ENCODE peak calls at places on chromosomes 4 and X, in eight cellular contexts. O is upper lobe of right lung; G is BE2C; R is lower leg skin; E is activated CD8-positive, alpha-beta memory T cell treated with anti-CD3 and anti-CD28 coated beads, Interleukin-2, amount 50 U/mL, for 48 hours; X is Kasumi-1; I is brain pericyte; N is glomerular endothelial cell. B is an unnamed sample.

GRCh38 chrX:56790778-56791177 is 61.7 kb downstream of the NBDY start:
- DNase-seq in R (no peak), X (no peak), I (no peak), G (no peak), N (no peak), O (peak), E (no peak), B (no peak)

GRCh38 chr4:92184566-92184965 is 119.2 kb upstream of the GRID2 start:
- DNase-seq in O (no peak), N (no peak), E (no peak), G (no peak), X (no peak), R (no peak), I (no peak), B (no peak)

GRCh38 chr4:25320374-25321172 is 8.0 kb downstream of the ZCCHC4 start:
- DNase-seq in O (no peak), G (no peak), R (no peak), N (no peak), X (peak), E (no peak), I (no peak), B (no peak)

GRCh38 chr4:26081795-26082498 is 167.9 kb downstream of the SMIM20 start:
- DNase-seq in R (no peak), I (no peak), N (peak), G (no peak), O (no peak), E (no peak), X (peak), B (peak)

GRCh38 chr4:47662975-47663374 is 174.9 kb downstream of the CORIN start:
- DNase-seq in X (peak), I (no peak), G (peak), N (no peak), E (peak), R (no peak), O (no peak), B (no peak)

GRCh38 chr4:84085986-84086385 is 413.1 kb downstream of the NKX6-1 start:
- DNase-seq in N (no peak), I (no peak), X (no peak), O (no peak), G (no peak), R (no peak), E (no peak), B (no peak)

GRCh38 chr4:105587851-105588250 is 35.4 kb downstream of the ARHGEF38 start:
- DNase-seq in N (no peak), R (no peak), O (no peak), X (no peak), I (no peak), G (no peak), E (no peak), B (no peak)

GRCh38 chrX:131792356-131792749 is 230.7 kb upstream of the STK26 start:
- DNase-seq in N (peak), R (no peak), I (no peak), E (no peak), X (no peak), O (no peak), G (no peak), B (no peak)

GRCh38 chr4:6996481-6996880 is 46.7 kb upstream of the TADA2B start:
- DNase-seq in X (no peak), E (no peak), R (no peak), G (no peak), I (no peak), N (no peak), O (no peak), B (no peak)

GRCh38 chrX:87337267-87337666 is 180.3 kb upstream of the KLHL4 start:
- DNase-seq in X (peak), I (no peak), E (no peak), R (no peak), G (no peak), O (no peak), N (no peak), B (no peak)

GRCh38 chrX:455673-456072 is 69.0 kb upstream of the PPP2R3B start:
- DNase-seq in I (no peak), X (no peak), O (peak), G (no peak), R (no peak), E (no peak), N (no peak), B (no peak)

GRCh38 chr4:7358100-7358735 is 76.5 kb downstream of the PSAPL1 start:
- DNase-seq in R (peak), G (no peak), X (no peak), I (no peak), E (no peak), O (peak), N (no peak), B (no peak)

GRCh38 chrX:118975831-118976598 is 1.6 kb downstream of the LONRF3 start:
- DNase-seq in G (peak), I (no peak), R (peak), N (no peak), O (peak), X (peak), E (peak), B (no peak)

GRCh38 chrX:130393451-130394074 is 8.1 kb upstream of the GPR119 start:
- DNase-seq in R (no peak), O (no peak), E (no peak), I (no peak), G (peak), N (no peak), X (peak), B (no peak)

GRCh38 chr4:8515316-8516060 is 64.7 kb upstream of the GPR78 start:
- DNase-seq in R (no peak), G (no peak), N (no peak), E (no peak), I (no peak), X (no peak), O (no peak), B (no peak)

GRCh38 chr4:135238940-135239339 is 1037.4 kb upstream of the PABPC4L start:
- DNase-seq in E (no peak), G (no peak), N (no peak), I (no peak), R (no peak), O (no peak), X (no peak), B (no peak)

GRCh38 chr4:26273308-26273980 is 47.4 kb upstream of the RBPJ start:
- DNase-seq in R (peak), E (no peak), N (no peak), G (no peak), O (no peak), X (peak), I (no peak), B (no peak)

GRCh38 chr4:1753256-1753655 is 31.9 kb downstream of the TACC3 start:
- DNase-seq in G (no peak), N (no peak), E (no peak), O (no peak), I (no peak), X (no peak), R (no peak), B (no peak)

GRCh38 chrX:15468036-15468435 is 25.1 kb downstream of the PIR start:
- DNase-seq in G (peak), I (no peak), N (no peak), X (peak), O (no peak), E (no peak), R (peak), B (no peak)

GRCh38 chr4:174228988-174229387 is 54.5 kb downstream of the FBXO8 start:
- DNase-seq in O (no peak), N (no peak), E (no peak), X (no peak), G (no peak), I (no peak), R (no peak), B (no peak)

GRCh38 chr4:7733201-7733600 is 206.5 kb downstream of the AFAP1 start:
- DNase-seq in X (no peak), E (no peak), G (no peak), O (no peak), N (no peak), R (no peak), I (no peak), B (no peak)

GRCh38 chr4:105145913-105146285 is 777 bp upstream of the TET2 start:
- DNase-seq in G (no peak), O (peak), E (peak), N (no peak), I (no peak), R (peak), X (peak), B (no peak)

GRCh38 chrX:38806054-38806389 is 4.8 kb downstream of the MID1IP1 start:
- DNase-seq in G (peak), R (no peak), O (no peak), E (no peak), I (no peak), N (no peak), X (no peak), B (no peak)